ENCODE peak calls at places on chromosomes 11 and 22, in four cellular contexts. Z is Caco-2, T is cardiac muscle cell, M is fibroblast of villous mesenchyme. Y is an unnamed sample.

GRCh38 chr11:116035972-116036371 is 531.8 kb upstream of the CADM1 start:
- DNase-seq in Z (no peak), T (no peak), M (no peak), Y (no peak)

GRCh38 chr22:25700996-25701815 is 40.8 kb upstream of the MYO18B start:
- DNase-seq in Z (no peak), T (peak), M (peak), Y (no peak)

GRCh38 chr11:126990716-126991480 is 9.7 kb downstream of the KIRREL3 start:
- DNase-seq in Z (no peak), T (no peak), M (no peak), Y (no peak)

GRCh38 chr22:21450320-21450831 is 16.8 kb upstream of the TMEM191C start:
- DNase-seq in Z (peak), T (no peak), M (no peak), Y (no peak)

GRCh38 chr11:130668751-130669150 is 220.3 kb downstream of the ADAMTS15 start:
- DNase-seq in Z (no peak), T (no peak), M (no peak), Y (no peak)

GRCh38 chr11:63745304-63746170 is 23.0 kb downstream of the ZFTA start:
- DNase-seq in Z (no peak), T (no peak), M (no peak), Y (no peak)

GRCh38 chr22:30362632-30363281 is 6.0 kb downstream of the CCDC157 start:
- DNase-seq in Z (no peak), T (no peak), M (no peak), Y (no peak)

GRCh38 chr11:33383075-33383919 is 126.1 kb downstream of the HIPK3 start:
- DNase-seq in Z (no peak), T (no peak), M (no peak), Y (no peak)

GRCh38 chr11:38173671-38174070 is 1575.6 kb upstream of the RAG2 start:
- DNase-seq in Z (no peak), T (no peak), M (no peak), Y (no peak)

GRCh38 chr22:38214248-38215056 is 12.7 kb downstream of the MAFF start:
- DNase-seq in Z (peak), T (peak), M (peak), Y (no peak)

GRCh38 chr22:40855960-40856512 is 403 bp downstream of the ST13 start:
- DNase-seq in Z (no peak), T (peak), M (peak), Y (no peak)

GRCh38 chr11:2684581-2684980 is 15.2 kb downstream of the KCNQ1OT1 start:
- DNase-seq in Z (no peak), T (no peak), M (no peak), Y (no peak)

GRCh38 chr11:20342347-20343279 is 20.9 kb upstream of the HTATIP2 start:
- DNase-seq in Z (no peak), T (peak), M (peak), Y (no peak)

GRCh38 chr11:78138694-78139421 is 568 bp downstream of the ALG8 start:
- DNase-seq in Z (peak), T (no peak), M (no peak), Y (peak)
- TF ChIP-seq CTCF in Z (peak), T (no peak), M (no peak), Y (peak)

GRCh38 chr11:118661425-118662301 is 17.8 kb downstream of the TREH start:
- DNase-seq in Z (no peak), T (no peak), M (no peak), Y (no peak)

GRCh38 chr11:118658372-118659313 is 20.8 kb downstream of the TREH start:
- DNase-seq in Z (peak), T (no peak), M (no peak), Y (no peak)

GRCh38 chr11:118659314-118659939 is 20.0 kb downstream of the TREH start:
- DNase-seq in Z (peak), T (peak), M (peak), Y (peak)

GRCh38 chr11:118660646-118661424 is 18.6 kb downstream of the TREH start:
- DNase-seq in Z (no peak), T (no peak), M (no peak), Y (no peak)

DNA sequence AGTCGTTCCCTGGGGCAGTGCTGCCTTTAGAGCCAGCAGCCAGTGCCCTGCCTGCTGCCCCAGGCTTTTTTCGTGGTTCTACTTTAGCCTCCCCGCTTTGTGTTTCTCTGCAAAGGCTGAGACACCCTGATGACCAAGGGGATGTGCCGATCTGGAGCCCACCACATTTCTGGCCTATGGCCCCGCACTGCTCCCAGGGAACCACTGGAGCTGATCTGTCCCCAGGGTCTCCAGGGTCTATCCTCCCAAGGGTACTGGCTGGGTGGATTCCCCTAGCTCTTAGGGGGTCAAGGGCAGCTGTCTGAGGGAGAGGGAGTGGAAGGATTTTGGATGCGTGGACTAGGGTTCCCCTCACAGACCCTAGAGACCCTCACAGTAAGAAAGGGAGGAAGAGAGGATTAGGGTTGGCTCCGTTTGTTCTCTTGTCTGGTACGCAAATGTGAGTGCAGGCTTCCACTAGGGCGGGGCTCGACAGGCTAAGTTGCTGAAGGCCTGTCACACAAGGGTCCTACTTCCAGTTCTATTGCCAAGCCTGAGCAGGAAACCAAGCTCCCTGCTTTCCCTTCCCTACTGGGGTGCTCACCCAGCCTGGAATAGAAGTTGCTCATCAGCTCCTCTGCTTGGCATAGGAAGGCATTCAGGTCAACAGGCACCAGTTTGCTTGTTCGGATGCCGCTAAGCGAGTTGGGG is 19.3 kb downstream of the TREH start:
- DNase-seq in Z (no peak), T (no peak), M (no peak), Y (no peak)
- H3K4me3 ChIP-seq in Z (no peak), T (no peak), M (no peak), Y (no peak)

GRCh38 chr11:105609832-105610781 is at the start of gene GRIA4:
- DNase-seq in Z (no peak), T (peak), M (peak), Y (no peak)
- TF ChIP-seq CTCF in Z (no peak), T (no peak), M (no peak), Y (no peak)

GRCh38 chr22:50487290-50488005 is 789 bp downstream of the MIOX start:
- DNase-seq in Z (no peak), T (no peak), M (no peak), Y (no peak)
- H3K4me3 ChIP-seq in Z (no peak), T (no peak), M (no peak), Y (no peak)

GRCh38 chr11:16191212-16191851 is 165.0 kb downstream of the SOX6 start:
- DNase-seq in Z (no peak), T (no peak), M (no peak), Y (no peak)
- TF ChIP-seq CTCF in Z (peak), T (no peak), M (no peak), Y (no peak)

DNA sequence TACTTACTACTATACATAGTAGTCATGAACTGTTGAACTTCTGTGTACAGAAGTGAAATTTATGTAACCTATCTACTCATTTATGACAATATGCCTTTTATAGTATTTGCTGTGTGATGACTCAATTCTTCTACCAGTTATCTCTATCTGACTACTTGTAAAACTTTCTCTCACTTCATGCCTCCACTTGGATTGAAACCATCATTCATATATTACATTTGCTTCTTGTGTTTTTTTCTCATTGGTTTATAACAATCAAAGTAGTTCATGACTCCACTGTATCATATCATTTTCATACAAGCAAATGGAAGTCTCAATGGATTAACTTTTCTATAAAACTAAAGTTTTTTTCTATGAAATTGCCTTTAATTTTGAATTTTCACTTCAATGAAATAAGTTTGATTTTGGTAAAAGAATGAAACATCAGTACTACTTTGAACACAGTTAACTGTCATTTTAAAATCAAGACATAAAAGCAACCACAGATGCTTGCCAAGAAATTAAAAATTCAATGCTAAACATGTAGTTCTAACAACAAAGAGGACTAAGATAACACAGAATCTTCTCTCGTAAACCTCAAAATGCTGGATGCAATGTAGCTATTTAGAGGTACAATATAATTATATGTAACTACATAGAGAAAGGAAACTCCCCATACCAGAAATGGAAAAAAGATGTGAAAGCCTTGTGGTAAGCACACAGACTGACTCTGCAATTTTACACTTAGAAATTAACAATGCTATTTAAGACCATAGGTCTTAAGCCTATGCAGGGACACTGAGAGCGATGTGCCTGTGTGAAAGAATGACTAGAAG is 27.6 kb upstream of the EXPH5 start:
- DNase-seq in Z (no peak), T (no peak), M (peak), Y (no peak)
- H3K4me3 ChIP-seq in Z (no peak), T (no peak), M (no peak), Y (no peak)

GRCh38 chr11:134393638-134394037 is 18.4 kb downstream of the B3GAT1 start:
- DNase-seq in Z (peak), T (peak), M (no peak), Y (no peak)
- TF ChIP-seq CTCF in Z (peak), T (peak), M (no peak), Y (peak)

GRCh38 chr11:128716231-128716630 is 22.4 kb downstream of the FLI1 start:
- DNase-seq in Z (no peak), T (no peak), M (peak), Y (no peak)
- H3K4me3 ChIP-seq in Z (no peak), T (no peak), M (peak), Y (no peak)

GRCh38 chr22:19103881-19104821 is 18.1 kb downstream of the DGCR2 start:
- DNase-seq in Z (no peak), T (no peak), M (peak), Y (no peak)

GRCh38 chr22:19105456-19105855 is 16.8 kb downstream of the DGCR2 start:
- DNase-seq in Z (no peak), T (no peak), M (no peak), Y (no peak)

GRCh38 chr22:19107730-19108074 is 14.5 kb downstream of the DGCR2 start:
- DNase-seq in Z (no peak), T (no peak), M (no peak), Y (no peak)

GRCh38 chr22:19106886-19107729 is 15.1 kb downstream of the DGCR2 start:
- DNase-seq in Z (no peak), T (no peak), M (no peak), Y (no peak)

GRCh38 chr22:19105867-19106802 is 16.1 kb downstream of the DGCR2 start:
- DNase-seq in Z (no peak), T (no peak), M (no peak), Y (no peak)
- TF ChIP-seq CTCF in Z (peak), T (no peak), M (peak), Y (peak)

GRCh38 chr22:45235101-45235777 is 5.5 kb downstream of the KIAA0930 start:
- DNase-seq in Z (no peak), T (no peak), M (no peak), Y (no peak)

GRCh38 chr22:45233827-45234226 is 6.9 kb downstream of the KIAA0930 start:
- DNase-seq in Z (no peak), T (no peak), M (no peak), Y (no peak)

GRCh38 chr22:45233386-45233785 is 7.3 kb downstream of the KIAA0930 start:
- DNase-seq in Z (no peak), T (no peak), M (no peak), Y (no peak)

GRCh38 chr22:45237065-45237990 is 3.4 kb downstream of the KIAA0930 start:
- DNase-seq in Z (no peak), T (no peak), M (no peak), Y (no peak)

GRCh38 chr22:45235851-45236342 is 4.8 kb downstream of the KIAA0930 start:
- DNase-seq in Z (no peak), T (no peak), M (no peak), Y (no peak)
- H3K4me3 ChIP-seq in Z (no peak), T (no peak), M (no peak), Y (no peak)

Y was measured in retinal pigment epithelial cell.